ENCODE peak calls at places on chromosomes 3 and 15, in ten cellular contexts. R is skeletal muscle cell, S is AG04449, G is OCI-LY7, X is suprapubic skin, E is fibroblast of villous mesenchyme, U is astrocyte of the spinal cord, D is GM23338, T is cardiac fibroblast, Z is upper lobe of right lung. Q is an unnamed sample.

GRCh38 chr3:129608087-129608935 is 1.8 kb upstream of the PLXND1 start:
- DNase-seq in G (peak), D (peak), X (no peak), Z (no peak), R (no peak), U (peak), T (peak), S (no peak), E (peak), Q (no peak)

GRCh38 chr3:148528024-148528423 is 169.7 kb upstream of the AGTR1 start:
- DNase-seq in T (peak), U (peak), Z (no peak), X (no peak), D (no peak), S (no peak), G (no peak), E (no peak), R (no peak), Q (no peak)

GRCh38 chr3:106365061-106365691 is 496.4 kb upstream of the CBLB start:
- DNase-seq in G (no peak), S (no peak), T (no peak), E (no peak), D (no peak), Z (no peak), U (no peak), X (no peak), R (no peak), Q (no peak)

GRCh38 chr3:45545476-45545875 is 49.1 kb upstream of the LIMD1 start:
- DNase-seq in Z (no peak), U (no peak), D (no peak), T (no peak), X (no peak), G (no peak), R (no peak), S (no peak), E (no peak), Q (no peak)

GRCh38 chr3:30952786-30953185 is 58.3 kb upstream of the GADL1 start:
- DNase-seq in D (no peak), X (no peak), U (no peak), S (no peak), G (no peak), R (no peak), T (peak), Z (no peak), E (no peak), Q (no peak)

GRCh38 chr3:29381595-29381994 is 100.7 kb downstream of the RBMS3 start:
- DNase-seq in Z (no peak), D (no peak), E (peak), T (peak), X (no peak), G (no peak), U (peak), R (no peak), S (no peak), Q (no peak)

GRCh38 chr15:48388017-48388936 is 57.0 kb downstream of the DUT start:
- DNase-seq in U (peak), D (no peak), E (no peak), S (no peak), T (no peak), X (no peak), R (no peak), Z (no peak), G (no peak), Q (no peak)

GRCh38 chr3:138234401-138235179 is 47.5 kb downstream of the ARMC8 start:
- DNase-seq in D (no peak), U (peak), E (no peak), R (no peak), X (no peak), T (no peak), G (no peak), S (no peak), Z (no peak), Q (no peak)

GRCh38 chr15:44710236-44711088 is 661 bp downstream of the PATL2 start:
- DNase-seq in E (peak), U (peak), G (peak), R (no peak), S (no peak), Z (no peak), X (no peak), D (peak), T (peak), Q (peak)

GRCh38 chr3:112078125-112079083 is 7.8 kb upstream of the C3orf52 start:
- DNase-seq in S (no peak), E (no peak), R (no peak), U (no peak), D (no peak), T (no peak), Z (no peak), X (no peak), G (no peak), Q (no peak)

GRCh38 chr3:57646723-57647122 is 46.2 kb downstream of the DENND6A start:
- DNase-seq in S (no peak), R (peak), E (peak), X (no peak), U (peak), G (no peak), Z (no peak), T (peak), D (no peak), Q (no peak)

GRCh38 chr3:49805367-49805782 is 2.3 kb downstream of the INKA1 start:
- DNase-seq in R (peak), S (peak), Z (peak), G (peak), E (peak), X (peak), T (peak), D (no peak), U (peak), Q (peak)

GRCh38 chr3:194688207-194688711 is 2.6 kb downstream of the FAM43A start:
- DNase-seq in G (peak), E (peak), D (peak), U (peak), T (peak), S (no peak), R (no peak), X (no peak), Z (peak), Q (peak)

GRCh38 chr15:69317392-69317841 is 18.7 kb downstream of the PAQR5 start:
- DNase-seq in U (no peak), S (no peak), Z (no peak), T (no peak), R (no peak), X (no peak), G (no peak), D (no peak), E (no peak), Q (no peak)

GRCh38 chr3:153260681-153261080 is 98.7 kb downstream of the RAP2B start:
- DNase-seq in E (no peak), U (peak), Z (no peak), R (no peak), T (no peak), X (no peak), G (no peak), S (no peak), D (no peak), Q (no peak)

GRCh38 chr3:50242778-50243551 is 7.0 kb downstream of the GNAI2 start:
- DNase-seq in Z (peak), G (peak), R (no peak), X (no peak), D (peak), T (peak), S (no peak), U (peak), E (peak), Q (peak)

GRCh38 chr3:15711281-15711680 is 86.5 kb downstream of the ANKRD28 start:
- DNase-seq in S (no peak), T (no peak), E (peak), R (no peak), D (no peak), X (no peak), U (no peak), G (no peak), Z (no peak), Q (no peak)

GRCh38 chr15:96409231-96410138 is 79.0 kb downstream of the NR2F2 start:
- DNase-seq in D (peak), R (no peak), U (no peak), G (no peak), X (no peak), E (peak), S (no peak), T (peak), Z (no peak), Q (no peak)

GRCh38 chr3:153355559-153355958 is 193.5 kb downstream of the RAP2B start:
- DNase-seq in Z (no peak), R (no peak), E (no peak), D (no peak), U (no peak), T (no peak), S (no peak), X (no peak), G (no peak), Q (no peak)

GRCh38 chr3:58724376-58724775 is 57.8 kb upstream of the FAM3D start:
- DNase-seq in G (no peak), Z (no peak), U (no peak), X (no peak), T (no peak), S (no peak), E (peak), R (no peak), D (no peak), Q (no peak)

GRCh38 chr3:38130219-38130618 is 6.7 kb downstream of the ACAA1 start:
- DNase-seq in E (no peak), G (no peak), Z (no peak), R (no peak), X (no peak), S (no peak), U (no peak), T (no peak), D (no peak), Q (no peak)

GRCh38 chr3:43307226-43307625 is 20.9 kb downstream of the SNRK start:
- DNase-seq in D (no peak), E (no peak), X (no peak), U (no peak), T (no peak), S (no peak), Z (no peak), G (no peak), R (no peak), Q (no peak)

GRCh38 chr3:41120461-41120860 is 78.8 kb upstream of the CTNNB1 start:
- DNase-seq in S (no peak), X (no peak), G (no peak), D (peak), R (no peak), E (no peak), Z (no peak), T (no peak), U (no peak), Q (no peak)

GRCh38 chr3:39637807-39638206 is 170.3 kb downstream of the MOBP start:
- DNase-seq in U (peak), X (no peak), T (peak), Z (no peak), R (no peak), D (peak), G (no peak), S (no peak), E (peak), Q (no peak)

GRCh38 chr3:28022916-28023315 is 218.5 kb upstream of the CMC1 start:
- DNase-seq in R (no peak), U (no peak), T (no peak), S (no peak), D (no peak), E (no peak), G (no peak), X (no peak), Z (no peak), Q (no peak)

GRCh38 chr3:47024932-47025331 is 45.5 kb downstream of the NBEAL2 start:
- DNase-seq in D (no peak), T (peak), Z (no peak), S (no peak), X (no peak), G (no peak), E (no peak), U (peak), R (no peak), Q (no peak)

GRCh38 chr3:138768126-138768525 is 66.6 kb downstream of the PIK3CB start:
- DNase-seq in T (no peak), S (no peak), G (peak), R (no peak), E (no peak), D (peak), U (no peak), X (no peak), Z (no peak), Q (no peak)

GRCh38 chr3:171404376-171404982 is 55.7 kb downstream of the TNIK start:
- DNase-seq in T (peak), U (no peak), X (no peak), E (no peak), Z (no peak), S (no peak), G (no peak), D (no peak), R (no peak), Q (no peak)

GRCh38 chr3:63355809-63356208 is 77.7 kb downstream of the SYNPR start:
- DNase-seq in Z (no peak), X (no peak), T (no peak), S (no peak), G (no peak), E (no peak), U (no peak), D (no peak), R (peak), Q (no peak)

GRCh38 chr15:41689083-41689482 is 28.9 kb downstream of the MGA start:
- DNase-seq in Z (no peak), D (no peak), E (no peak), T (no peak), X (no peak), S (no peak), R (no peak), U (no peak), G (no peak), Q (no peak)

GRCh38 chr3:187360523-187361060 is 7.6 kb upstream of the RTP4 start:
- DNase-seq in R (no peak), S (no peak), T (no peak), X (no peak), U (peak), Z (no peak), D (no peak), E (no peak), G (no peak), Q (no peak)

GRCh38 chr3:187361835-187362234 is 6.3 kb upstream of the RTP4 start:
- DNase-seq in E (no peak), Z (no peak), X (no peak), G (no peak), D (peak), R (no peak), S (no peak), U (no peak), T (no peak), Q (no peak)

DNA sequence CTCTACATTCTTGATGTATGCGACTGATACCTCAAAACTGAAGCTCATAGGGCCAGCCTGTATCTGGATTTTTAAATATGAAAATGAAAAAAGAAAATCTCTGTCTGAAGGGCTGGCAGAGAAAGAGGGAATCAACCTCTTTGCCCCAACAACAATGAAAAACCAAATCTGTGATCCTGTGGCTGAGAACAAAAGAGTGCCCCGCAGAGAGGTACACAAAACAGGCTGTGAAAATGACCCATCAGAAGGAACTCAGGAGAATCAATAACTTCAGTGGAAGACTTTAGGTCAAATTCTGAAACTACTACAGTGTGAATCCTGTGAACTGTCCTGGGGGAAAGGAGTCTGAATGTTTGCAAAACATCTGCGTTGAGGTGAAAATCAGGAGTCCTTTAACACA is 8.1 kb upstream of the RTP4 start:
- DNase-seq in T (no peak), X (no peak), D (peak), S (no peak), U (no peak), G (no peak), Z (no peak), E (no peak), R (no peak), Q (no peak)
- H3K4me3 ChIP-seq in T (no peak), X (no peak), D (no peak), S (no peak), U (no peak), G (no peak), Z (no peak), E (no peak), R (no peak), Q (no peak)

GRCh38 chr15:81182031-81182745 is 14.5 kb upstream of the IL16 start:
- DNase-seq in S (no peak), D (no peak), X (peak), Z (no peak), T (peak), E (no peak), R (no peak), U (no peak), G (no peak), Q (no peak)

GRCh38 chr15:81182746-81183402 is 13.8 kb upstream of the IL16 start:
- DNase-seq in R (no peak), U (no peak), E (no peak), S (no peak), X (no peak), D (peak), G (no peak), Z (no peak), T (peak), Q (no peak)

GRCh38 chr15:81181220-81181619 is 15.5 kb upstream of the IL16 start:
- DNase-seq in X (no peak), S (no peak), E (no peak), U (no peak), Z (no peak), G (no peak), R (no peak), T (no peak), D (no peak), Q (no peak)

GRCh38 chr15:81184188-81184587 is 12.5 kb upstream of the IL16 start:
- DNase-seq in X (peak), Z (no peak), T (peak), G (no peak), U (no peak), D (no peak), S (no peak), R (no peak), E (peak), Q (peak)

GRCh38 chr15:81183403-81183760 is 13.3 kb upstream of the IL16 start:
- DNase-seq in X (no peak), D (no peak), R (no peak), S (no peak), E (no peak), Z (no peak), U (no peak), G (no peak), T (no peak), Q (no peak)
- H3K4me3 ChIP-seq in X (peak), D (no peak), R (no peak), S (no peak), E (no peak), Z (peak), U (no peak), G (no peak), T (no peak), Q (peak)

GRCh38 chr3:77039606-77040553 is at the start of gene ROBO2:
- DNase-seq in R (no peak), S (no peak), U (peak), T (peak), Z (peak), E (peak), D (peak), G (no peak), X (peak), Q (peak)

GRCh38 chr3:77042892-77043291 is 3.0 kb downstream of the ROBO2 start:
- DNase-seq in D (peak), S (no peak), G (no peak), U (no peak), E (no peak), X (no peak), R (no peak), Z (no peak), T (no peak), Q (no peak)

GRCh38 chr3:77038928-77039605 is 832 bp upstream of the ROBO2 start:
- DNase-seq in Z (no peak), U (peak), X (peak), T (peak), G (no peak), R (no peak), D (peak), S (no peak), E (peak), Q (no peak)

GRCh38 chr3:77041756-77042155 is 1.9 kb downstream of the ROBO2 start:
- DNase-seq in D (no peak), S (no peak), R (no peak), E (no peak), G (no peak), X (no peak), T (no peak), U (no peak), Z (no peak), Q (no peak)

DNA sequence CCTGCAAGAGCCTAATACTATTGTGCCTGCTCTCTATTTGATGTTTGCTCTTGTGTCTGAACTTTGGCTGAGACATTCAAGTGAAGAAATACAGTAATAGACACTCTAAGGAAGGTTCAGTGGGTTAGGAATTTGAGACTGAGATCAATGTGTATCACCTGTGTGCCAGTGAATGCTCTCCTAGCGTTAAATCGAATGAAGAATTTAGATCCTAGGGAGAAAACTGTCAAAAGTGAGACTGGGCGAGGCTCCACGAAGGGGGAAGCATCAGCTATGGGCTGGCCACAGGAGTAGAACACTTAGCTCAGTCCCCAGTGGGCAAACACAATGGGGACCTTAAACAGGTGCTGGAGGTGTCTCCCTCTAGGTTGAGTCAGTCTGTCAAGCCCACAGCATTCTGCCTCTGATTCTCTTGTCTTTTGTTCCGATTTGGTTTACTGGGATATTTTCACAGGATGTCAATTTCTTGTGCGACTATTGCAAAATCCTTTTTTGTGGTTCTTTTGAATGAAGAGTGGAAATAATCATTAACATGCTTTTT is 1.3 kb downstream of the ROBO2 start:
- DNase-seq in E (no peak), D (no peak), Z (no peak), U (no peak), S (no peak), X (no peak), T (no peak), G (no peak), R (no peak), Q (no peak)
- H3K4me3 ChIP-seq in E (no peak), D (peak), Z (peak), U (no peak), S (no peak), X (no peak), T (no peak), G (no peak), R (no peak), Q (peak)

GRCh38 chr3:189320511-189320910 is 148.7 kb downstream of the TPRG1 start:
- DNase-seq in S (no peak), D (no peak), Z (no peak), T (no peak), R (no peak), X (no peak), E (no peak), G (no peak), U (no peak), Q (no peak)
- H3K4me3 ChIP-seq in S (no peak), D (no peak), Z (no peak), T (no peak), R (no peak), X (no peak), E (no peak), G (no peak), U (no peak), Q (no peak)

DNA sequence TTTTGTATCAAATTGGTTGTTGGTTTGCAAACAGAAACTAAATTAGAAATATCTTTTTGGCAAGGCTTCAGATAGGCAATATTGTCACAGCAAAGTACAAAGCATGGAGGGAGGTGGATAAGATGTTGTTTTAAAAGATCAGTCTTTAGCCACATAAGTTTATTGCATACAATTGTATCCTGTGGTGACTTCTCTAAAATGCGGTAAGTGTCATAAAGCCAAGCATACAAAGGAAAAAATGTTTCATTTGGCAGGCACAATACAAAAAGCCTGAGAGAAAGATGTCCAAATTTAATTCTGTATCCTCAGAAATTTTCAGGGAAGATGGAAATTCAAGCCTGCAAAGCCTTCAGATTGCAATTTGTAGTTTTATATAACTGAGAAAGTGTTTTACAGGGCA is 7.7 kb downstream of the KAT2B start:
- DNase-seq in Z (no peak), D (no peak), T (no peak), E (no peak), S (no peak), R (no peak), U (no peak), G (no peak), X (no peak), Q (no peak)
- H3K4me3 ChIP-seq in Z (no peak), D (no peak), T (no peak), E (no peak), S (no peak), R (no peak), U (no peak), G (peak), X (peak), Q (no peak)

DNA sequence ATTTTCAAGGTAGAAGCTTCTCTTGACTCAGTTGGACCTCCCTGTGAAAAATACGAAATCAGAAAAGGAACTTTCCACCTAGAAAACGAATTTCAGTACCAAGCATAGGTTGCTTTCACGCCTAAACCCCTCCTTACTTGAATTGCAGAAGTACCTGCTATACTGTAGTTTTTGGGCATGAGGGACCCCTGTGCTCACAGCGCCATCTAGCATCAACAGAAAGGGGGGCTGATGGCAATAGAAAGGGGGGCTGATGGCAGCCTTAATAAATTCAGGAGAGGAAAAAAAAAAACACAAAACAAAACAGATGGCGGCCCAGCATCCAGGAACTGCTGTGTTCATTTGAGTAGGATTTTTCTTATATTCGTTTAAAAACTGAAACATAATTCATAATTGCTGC is 96.7 kb downstream of the NPAP1 start:
- DNase-seq in U (no peak), X (no peak), D (peak), S (no peak), R (no peak), E (no peak), T (no peak), G (no peak), Z (no peak), Q (no peak)
- H3K4me3 ChIP-seq in U (peak), X (peak), D (peak), S (no peak), R (peak), E (peak), T (no peak), G (no peak), Z (no peak), Q (no peak)